ENCODE peak calls at places on chromosome 5, in four cellular contexts. R is MCF 10A, G is cardiac muscle cell, D is pancreas. B is an unnamed sample.

GRCh38 chr5:97231025-97231636 is 48.1 kb upstream of the RIOK2 start:
- DNase-seq in G (peak; percentile 72), R (peak; percentile 77), D (no peak), B (peak; percentile 81)

GRCh38 chr5:61055434-61056006 is 106.7 kb downstream of the SMIM15 start:
- DNase-seq in D (no peak), R (peak; percentile 51), G (peak; percentile 47), B (peak; percentile 61)

GRCh38 chr5:23223846-23224245 is 283.6 kb upstream of the PRDM9 start:
- DNase-seq in D (no peak), G (no peak), R (peak; percentile 16), B (peak; percentile 41)

GRCh38 chr5:59843511-59844230 is 49.9 kb downstream of the PDE4D start:
- DNase-seq in D (no peak), G (no peak), R (no peak), B (peak; percentile 69)

GRCh38 chr5:170861855-170862766 is at the start of gene RANBP17:
- DNase-seq in D (peak; percentile 86), G (peak; percentile 89), R (peak; percentile 79), B (peak; percentile 50)

GRCh38 chr5:149860801-149861322 is 83.7 kb downstream of the PDE6A start:
- DNase-seq in R (peak; percentile 94), G (no peak), D (no peak), B (peak; percentile 77)

GRCh38 chr5:179284751-179285191 is 60.5 kb downstream of the ADAMTS2 start:
- DNase-seq in R (no peak), D (peak; percentile 21), G (no peak), B (no peak)

GRCh38 chr5:65087154-65087553 is 318.4 kb downstream of the CWC27 start:
- DNase-seq in R (no peak), D (no peak), G (no peak), B (no peak)

GRCh38 chr5:135372654-135373381 is 26.2 kb downstream of the MACROH2A1 start:
- DNase-seq in R (no peak), G (no peak), D (no peak), B (no peak)

GRCh38 chr5:68464424-68464823 is 248.9 kb downstream of the PIK3R1 start:
- DNase-seq in R (peak; percentile 88), G (no peak), D (no peak), B (peak; percentile 71)

GRCh38 chr5:137207023-137207760 is 291.9 kb downstream of the SPOCK1 start:
- DNase-seq in R (no peak), G (peak; percentile 13), D (no peak), B (no peak)

GRCh38 chr5:42542106-42542505 is 118.9 kb downstream of the GHR start:
- DNase-seq in D (no peak), G (no peak), R (no peak), B (peak; percentile 66)

GRCh38 chr5:103333376-103333775 is 74.8 kb downstream of the MACIR start:
- DNase-seq in D (no peak), G (no peak), R (no peak), B (no peak)

GRCh38 chr5:159905496-159905895 is 10.8 kb upstream of the ADRA1B start:
- DNase-seq in R (peak; percentile 96), G (no peak), D (no peak), B (peak; percentile 100)

GRCh38 chr5:43101491-43101890 is 19.2 kb upstream of the ZNF131 start:
- DNase-seq in G (peak; percentile 15), D (no peak), R (no peak), B (peak; percentile 65)

GRCh38 chr5:159061186-159061796 is 38.4 kb downstream of the EBF1 start:
- DNase-seq in D (no peak), G (no peak), R (peak; percentile 56), B (peak; percentile 43)

GRCh38 chr5:115806986-115807653 is 9.3 kb downstream of the CDO1 start:
- DNase-seq in D (no peak), G (no peak), R (no peak), B (peak; percentile 29)

GRCh38 chr5:79787448-79787847 is 97.8 kb downstream of the CMYA5 start:
- DNase-seq in D (no peak), G (peak; percentile 46), R (no peak), B (no peak)

GRCh38 chr5:158756873-158757272 is 342.8 kb downstream of the EBF1 start:
- DNase-seq in G (no peak), D (no peak), R (no peak), B (no peak)

GRCh38 chr5:116652196-116652729 is 77.6 kb upstream of the SEMA6A start:
- DNase-seq in R (peak; percentile 70), D (no peak), G (peak; percentile 5), B (peak; percentile 80)

GRCh38 chr5:131186561-131187256 is 16.0 kb downstream of the LYRM7 start:
- DNase-seq in D (no peak), R (peak; percentile 28), G (no peak), B (peak; percentile 50)

GRCh38 chr5:137313526-137314175 is 185.5 kb downstream of the SPOCK1 start:
- DNase-seq in G (no peak), D (no peak), R (no peak), B (no peak)

GRCh38 chr5:173884402-173885053 is 3.6 kb upstream of the CPEB4 start:
- DNase-seq in D (no peak), G (no peak), R (peak; percentile 22), B (no peak)

GRCh38 chr5:39214912-39215709 is 4.3 kb downstream of the FYB1 start:
- DNase-seq in R (no peak), D (no peak), G (no peak), B (no peak)

GRCh38 chr5:43244823-43245565 is 53.0 kb downstream of the NIM1K start:
- DNase-seq in D (no peak), R (no peak), G (no peak), B (no peak)

GRCh38 chr5:149615976-149616375 is 34.7 kb downstream of the ARHGEF37 start:
- DNase-seq in D (no peak), R (no peak), G (no peak), B (no peak)

GRCh38 chr5:176578391-176578808 is 29.3 kb downstream of the CDHR2 start:
- DNase-seq in G (peak; percentile 53), D (peak; percentile 77), R (peak; percentile 86), B (peak; percentile 77)

GRCh38 chr5:637581-638450 is 25.7 kb downstream of the CEP72 start:
- DNase-seq in R (no peak), G (no peak), D (no peak), B (no peak)

GRCh38 chr5:133948721-133949120 is 19.7 kb downstream of the C5orf15 start:
- DNase-seq in D (no peak), G (no peak), R (no peak), B (no peak)

GRCh38 chr5:2240118-2240904 is 357.6 kb upstream of the IRX4 start:
- DNase-seq in D (no peak), R (no peak), G (no peak), B (no peak)

DNA sequence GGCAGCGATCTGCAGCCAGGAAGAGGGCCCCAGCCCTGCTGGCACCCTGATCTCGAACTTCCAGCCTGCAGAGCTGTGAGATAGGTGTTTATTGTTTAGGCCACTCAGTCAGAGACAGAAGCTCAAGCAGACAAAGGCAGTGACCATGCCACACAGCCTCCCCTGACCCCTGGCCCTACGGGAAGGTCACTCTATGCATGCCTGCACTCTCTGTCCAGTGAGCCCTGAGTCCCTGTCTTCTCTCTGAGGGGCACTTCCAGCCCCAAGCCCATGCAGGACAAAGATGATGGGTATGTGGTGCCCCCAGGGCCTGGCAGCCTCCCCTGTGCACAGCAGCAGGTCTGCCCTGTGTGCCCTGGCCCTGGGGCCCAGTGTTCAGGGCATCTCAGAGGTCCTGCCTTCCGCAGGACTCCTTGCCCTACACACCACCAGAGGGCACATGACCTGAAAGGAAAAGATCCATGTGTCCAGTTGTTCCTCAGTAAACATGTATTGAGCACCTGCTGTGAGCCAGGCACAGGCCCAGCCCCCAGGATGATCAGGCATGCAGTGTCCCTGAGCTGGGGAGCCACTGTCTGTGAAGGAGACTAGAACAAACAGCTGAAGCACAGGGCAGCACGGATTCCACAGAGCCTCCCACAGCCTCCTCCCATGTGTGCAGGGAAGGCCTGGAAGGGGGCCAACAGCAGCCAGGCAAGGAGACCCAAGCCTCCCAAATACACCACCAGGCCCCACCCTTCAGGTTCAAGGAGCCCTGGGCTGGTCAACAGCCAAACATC is 109.3 kb downstream of the ATPSCKMT start:
- DNase-seq in G (no peak), R (peak; percentile 41), D (no peak), B (no peak)
- TF ChIP-seq CTCF in G (peak; percentile 28), R (peak; percentile 7), D (no peak), B (peak; percentile 19)

GRCh38 chr5:122839731-122840130 is 5.7 kb upstream of the SNX24 start:
- DNase-seq in D (no peak), R (no peak), G (no peak), B (no peak)
- TF ChIP-seq CTCF in D (no peak), R (no peak), G (no peak), B (no peak)

DNA sequence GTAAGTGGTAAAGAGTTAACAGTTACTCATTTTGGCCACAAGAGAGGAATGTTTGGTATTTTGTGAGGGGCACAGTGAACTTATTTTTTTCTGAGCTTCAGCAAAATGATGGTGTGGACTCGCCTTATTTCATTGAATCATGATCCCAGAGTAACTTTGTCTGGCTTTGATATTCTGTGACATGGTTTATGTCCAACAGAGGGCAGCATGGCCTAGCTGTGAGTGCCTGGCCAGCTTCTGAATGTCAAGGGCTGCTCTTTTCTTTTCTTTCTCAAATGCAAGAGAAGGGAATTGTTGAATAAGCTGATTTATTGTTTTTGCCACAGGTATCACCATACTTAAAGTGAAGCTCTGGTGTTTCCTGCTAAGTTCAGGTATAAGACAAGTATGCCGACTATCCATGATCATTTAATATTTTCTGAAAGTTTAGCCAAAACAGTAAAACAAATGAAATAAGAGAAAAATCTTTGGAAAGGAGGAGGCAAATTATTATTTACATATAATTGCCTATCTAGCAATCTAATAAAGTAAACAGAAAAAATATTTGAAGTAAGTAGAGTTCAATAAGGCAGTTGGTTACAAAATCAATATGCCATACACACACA is 31.7 kb downstream of the MRPL22 start:
- DNase-seq in D (no peak), G (peak; percentile 65), R (peak; percentile 66), B (peak; percentile 43)
- TF ChIP-seq CTCF in D (peak; percentile 24), G (peak; percentile 76), R (peak; percentile 68), B (peak; percentile 72)

GRCh38 chr5:127934791-127935256 is 148.7 kb upstream of the SLC12A2 start:
- DNase-seq in D (no peak), R (peak; percentile 99), G (no peak), B (peak; percentile 99)
- TF ChIP-seq CTCF in D (no peak), R (no peak), G (no peak), B (peak; percentile 32)

GRCh38 chr5:82403724-82404123 is 125.6 kb upstream of the RPS23 start:
- DNase-seq in D (no peak), G (no peak), R (no peak), B (no peak)

GRCh38 chr5:82405166-82405565 is 127.0 kb upstream of the RPS23 start:
- DNase-seq in D (no peak), R (peak; percentile 73), G (no peak), B (peak; percentile 87)

GRCh38 chr5:82406200-82406773 is 128.1 kb upstream of the RPS23 start:
- DNase-seq in D (no peak), R (peak; percentile 99), G (no peak), B (peak; percentile 100)

GRCh38 chr5:82404382-82404945 is 126.3 kb upstream of the RPS23 start:
- DNase-seq in D (no peak), R (no peak), G (no peak), B (no peak)

DNA sequence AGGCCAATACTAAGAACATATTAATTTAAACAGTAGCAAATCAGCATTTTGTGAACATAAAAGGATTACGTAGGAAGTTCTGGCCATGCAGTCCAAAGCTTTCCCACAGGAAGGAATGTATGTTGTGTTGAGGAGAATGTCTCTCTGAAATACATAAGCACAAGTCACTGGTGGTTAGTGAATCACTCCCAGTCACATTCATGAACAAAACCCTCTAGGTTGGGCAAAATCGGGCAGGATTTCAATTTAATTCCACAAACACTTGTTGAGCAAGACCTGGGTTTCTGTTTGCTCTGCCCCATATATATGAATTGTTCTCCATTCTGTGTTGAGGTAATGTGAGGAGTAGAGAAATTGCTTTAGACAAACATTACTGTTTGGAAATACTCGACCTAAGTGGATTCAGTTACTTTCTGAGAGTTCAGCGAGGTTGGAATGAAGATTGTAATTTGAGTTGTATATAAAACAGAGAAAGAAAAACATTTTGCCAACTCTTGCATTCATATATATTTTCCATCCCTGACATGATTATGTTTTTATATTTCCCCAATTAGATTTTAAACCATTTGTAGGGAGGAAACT is 127.6 kb upstream of the RPS23 start:
- DNase-seq in G (no peak), D (no peak), R (peak; percentile 99), B (peak; percentile 100)
- TF ChIP-seq CTCF in G (no peak), D (no peak), R (no peak), B (no peak)

B was measured in bronchial epithelial cell.